ENCODE peak calls at places on chromosomes 13 and 19, in ten cellular contexts. Y, N, Z, O, C, W, E, V, Q and H are unnamed samples.

GRCh38 chr19:18339703-18340102 is 695 bp upstream of the PGPEP1 start:
- DNase-seq in V (peak), W (no peak), Q (peak), N (no peak), E (peak), C (peak), Y (no peak), Z (no peak), O (no peak), H (no peak)

GRCh38 chr19:2695288-2695866 is 7.1 kb downstream of the GNG7 start:
- DNase-seq in C (no peak), W (no peak), V (no peak), O (peak), Q (no peak), N (peak), Y (no peak), E (peak), Z (no peak), H (peak)

GRCh38 chr19:40604647-40605200 is 3.6 kb downstream of the LTBP4 start:
- DNase-seq in V (no peak), Y (no peak), N (peak), O (no peak), C (no peak), Z (no peak), E (peak), W (no peak), Q (no peak), H (no peak)

GRCh38 chr13:37403776-37404497 is 194.6 kb downstream of the POSTN start:
- DNase-seq in N (no peak), Y (no peak), W (peak), C (peak), Q (no peak), Z (peak), E (no peak), V (peak), O (peak), H (no peak)

GRCh38 chr19:7373862-7374261 is 25.1 kb downstream of the ARHGEF18 start:
- DNase-seq in E (no peak), Q (peak), N (no peak), V (no peak), Y (no peak), W (no peak), O (peak), Z (peak), C (no peak), H (no peak)

GRCh38 chr13:44404261-44405139 is 30.9 kb downstream of the SERP2 start:
- DNase-seq in E (no peak), Z (no peak), V (no peak), C (no peak), Q (no peak), N (no peak), W (no peak), O (no peak), Y (peak), H (peak)

GRCh38 chr19:13281567-13282291 is 131.5 kb downstream of the IER2 start:
- DNase-seq in C (peak), E (no peak), Y (no peak), W (no peak), Z (no peak), Q (no peak), N (no peak), V (no peak), O (no peak), H (no peak)

GRCh38 chr19:10074153-10074552 is 12.0 kb upstream of the SHFL start:
- DNase-seq in O (peak), C (no peak), V (peak), Z (peak), N (no peak), Q (peak), Y (peak), W (peak), E (peak), H (no peak)

GRCh38 chr19:29687244-29687896 is 22.1 kb downstream of the PLEKHF1 start:
- DNase-seq in Y (no peak), Q (peak), C (peak), W (peak), E (no peak), N (no peak), V (peak), O (peak), Z (peak), H (no peak)

GRCh38 chr19:29926031-29926430 is 16.0 kb upstream of the URI1 start:
- DNase-seq in O (no peak), C (no peak), Z (no peak), E (no peak), N (no peak), V (no peak), Q (no peak), Y (no peak), W (no peak), H (no peak)

GRCh38 chr13:26508885-26509284 is 48.6 kb upstream of the WASF3 start:
- DNase-seq in Y (no peak), V (peak), E (no peak), N (peak), C (peak), O (peak), Z (peak), W (peak), Q (peak), H (no peak)